ENCODE peak calls at places on chromosomes 13 and 19, in five cellular contexts. W, I, U, Y and S are unnamed samples.

GRCh38 chr13:24280722-24281121 is 28.7 kb upstream of the C1QTNF9 start:
- DNase-seq in W (no peak), I (no peak), U (no peak), Y (no peak), S (no peak)

GRCh38 chr13:102643656-102644055 is 46.9 kb downstream of the TPP2 start:
- DNase-seq in W (no peak), I (no peak), U (peak), Y (no peak), S (no peak)

GRCh38 chr19:13712767-13713201 is 51.5 kb upstream of the MRI1 start:
- DNase-seq in W (no peak), I (no peak), U (peak), Y (no peak), S (no peak)

GRCh38 chr13:24277721-24278120 is 31.7 kb upstream of the C1QTNF9 start:
- DNase-seq in W (no peak), I (no peak), U (no peak), Y (no peak), S (no peak)

GRCh38 chr19:28847468-28847867 is 365.5 kb downstream of the UQCRFS1 start:
- DNase-seq in W (peak), I (peak), U (no peak), Y (no peak), S (no peak)

GRCh38 chr19:39676004-39676403 is 20.3 kb downstream of the LGALS16 start:
- DNase-seq in W (no peak), I (peak), U (no peak), Y (no peak), S (no peak)

GRCh38 chr13:26468203-26468602 is 89.3 kb upstream of the WASF3 start:
- DNase-seq in W (no peak), I (no peak), U (no peak), Y (no peak), S (no peak)

GRCh38 chr19:10871711-10872550 is 578 bp downstream of the CARM1 start:
- DNase-seq in W (peak), I (no peak), U (no peak), Y (peak), S (no peak)

GRCh38 chr19:17370026-17370587 is 7.0 kb downstream of the PLVAP start:
- DNase-seq in W (no peak), I (peak), U (peak), Y (peak), S (peak)

GRCh38 chr13:110683203-110683883 is 22.6 kb downstream of the CARS2 start:
- DNase-seq in W (no peak), I (peak), U (no peak), Y (peak), S (peak)
- TF ChIP-seq CTCF in W (peak), I (peak), U (peak), Y (peak), S (peak)

GRCh38 chr19:52946322-52947310 is 16.1 kb downstream of the ZNF816 start:
- DNase-seq in W (peak), I (peak), U (no peak), Y (peak), S (no peak)
- H3K4me3 ChIP-seq in W (no peak), I (no peak), U (no peak), Y (no peak), S (no peak)

DNA sequence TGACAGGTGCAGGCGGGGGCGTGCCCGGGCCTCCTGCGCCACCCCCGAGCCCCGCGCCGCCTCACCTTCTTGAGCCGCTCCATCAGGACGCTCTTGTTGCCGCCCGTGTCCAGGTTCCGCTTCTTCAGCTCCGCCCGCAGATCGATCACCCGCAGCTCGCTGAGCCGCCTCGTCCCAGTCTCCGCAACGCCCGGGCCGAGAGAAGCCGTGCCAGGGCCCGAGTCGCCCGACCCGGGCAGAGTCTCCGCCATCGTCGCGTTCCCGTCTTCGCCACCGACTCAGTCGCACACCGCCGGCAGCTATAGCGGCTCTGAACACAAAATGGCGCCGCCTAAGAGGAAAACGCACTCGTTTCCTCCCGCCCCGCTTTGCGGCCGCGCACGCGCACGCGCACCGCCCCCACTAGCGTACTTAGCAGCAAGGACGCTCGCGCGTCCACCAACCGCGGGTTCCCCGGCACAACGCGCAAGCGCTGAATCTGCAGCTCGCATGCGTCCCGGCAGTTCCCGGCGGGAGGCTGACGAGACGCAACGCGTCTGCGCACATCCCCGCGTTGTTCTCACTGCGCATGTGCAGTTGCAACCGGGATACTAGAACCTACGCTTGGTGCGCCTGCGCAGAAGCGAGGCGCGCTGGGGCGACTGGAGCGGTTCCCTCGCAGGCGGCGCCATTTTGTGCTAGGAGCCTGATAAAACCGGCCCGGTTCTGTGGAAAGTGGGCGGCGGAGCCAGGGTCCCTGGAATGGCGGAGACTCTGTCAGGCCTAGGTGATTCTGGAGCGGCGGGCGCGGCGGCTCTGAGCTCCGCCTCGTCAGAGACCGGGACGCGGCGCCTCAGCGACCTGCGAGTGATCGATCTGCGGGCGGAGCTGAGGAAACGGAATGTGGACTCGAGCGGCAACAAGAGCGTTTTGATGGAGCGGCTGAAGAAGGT is at the start of the genes SAFB and SAFB2:
- DNase-seq in W (peak), I (peak), U (peak), Y (peak), S (peak)
- TF ChIP-seq CTCF in W (no peak), I (no peak), U (no peak), Y (no peak), S (no peak)

DNA sequence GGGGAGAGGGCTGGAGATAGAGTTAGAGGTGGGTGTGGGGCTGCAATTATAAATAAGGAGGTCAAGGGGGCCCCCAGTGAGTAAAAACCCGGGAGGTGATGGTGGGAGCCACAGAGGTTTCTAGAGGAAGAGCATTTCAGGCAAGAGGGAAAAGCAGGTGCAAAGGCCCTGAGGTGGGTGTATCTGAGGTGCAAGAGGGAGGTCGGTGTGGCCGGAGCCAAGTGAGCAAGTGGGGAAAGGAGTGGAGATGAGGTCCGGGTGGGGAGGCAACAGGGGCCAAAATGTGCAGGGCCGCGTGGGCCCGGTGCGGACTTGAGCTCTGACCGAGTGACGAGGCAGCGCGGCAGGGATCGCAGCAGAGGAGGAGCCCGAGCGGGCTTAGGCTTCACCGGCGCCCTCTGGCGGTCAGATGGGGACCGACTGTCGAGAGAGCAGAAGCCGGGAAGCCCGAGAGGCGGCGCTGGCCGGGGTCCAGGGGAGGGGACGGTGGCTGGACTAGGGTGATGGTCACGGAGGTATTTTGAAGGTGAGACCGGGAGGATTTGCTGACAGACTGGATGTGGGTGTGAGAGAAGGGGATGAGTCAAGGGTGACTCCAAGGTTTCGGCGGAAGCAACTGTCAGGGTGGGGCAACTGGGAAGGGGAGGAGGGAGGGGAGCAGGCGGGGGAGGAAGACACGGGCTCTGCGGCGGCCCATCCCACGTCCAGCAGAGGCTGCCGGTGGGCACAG is 17.7 kb upstream of the SPACA4 start:
- DNase-seq in W (peak), I (peak), U (peak), Y (peak), S (peak)
- H3K4me3 ChIP-seq in W (no peak), I (peak), U (peak), Y (peak), S (peak)